ENCODE peak calls at places on chromosomes 3 and 15, in ten cellular contexts. Q, V, D, E, Y, O, X, P, I and S are unnamed samples.

GRCh38 chr3:100297784-100298183 is 36.8 kb upstream of the NIT2 start:
- DNase-seq in I (no peak), Q (peak; percentile 67), X (no peak), V (no peak), E (no peak), D (no peak), O (no peak), Y (no peak), P (no peak), S (no peak)

GRCh38 chr3:150743508-150743907 is 19.5 kb downstream of the SIAH2 start:
- DNase-seq in Q (peak; percentile 51), Y (no peak), I (no peak), E (no peak), X (no peak), V (no peak), D (no peak), O (no peak), P (no peak), S (no peak)

GRCh38 chr15:57172925-57173324 is 203.4 kb upstream of the CGNL1 start:
- DNase-seq in I (no peak), O (no peak), X (no peak), E (peak; percentile 63), Q (peak; percentile 49), V (no peak), D (no peak), P (no peak), Y (no peak), S (no peak)

GRCh38 chr3:58559586-58559985 is 17.6 kb downstream of the FAM107A start:
- DNase-seq in E (no peak), V (no peak), X (peak; percentile 15), Q (no peak), Y (no peak), I (no peak), P (no peak), O (no peak), D (no peak), S (no peak)

GRCh38 chr15:82768414-82769081 is 37.3 kb downstream of the FSD2 start:
- DNase-seq in X (no peak), E (peak; percentile 16), P (no peak), Q (peak; percentile 19), D (no peak), O (no peak), I (no peak), Y (peak; percentile 79), V (no peak), S (no peak)

GRCh38 chr3:12367346-12367745 is 78.5 kb downstream of the PPARG start:
- DNase-seq in V (no peak), P (no peak), Q (no peak), I (no peak), E (peak; percentile 23), D (no peak), O (no peak), Y (no peak), X (no peak), S (no peak)

GRCh38 chr3:72912532-72912931 is 24.7 kb downstream of the GXYLT2 start:
- DNase-seq in D (no peak), E (peak; percentile 58), O (no peak), X (no peak), P (no peak), I (no peak), Q (no peak), V (no peak), Y (no peak), S (no peak)

GRCh38 chr3:187519428-187519890 is 150.7 kb downstream of the SST start:
- DNase-seq in V (no peak), Y (no peak), E (no peak), D (no peak), O (no peak), I (no peak), Q (no peak), X (peak; percentile 67), P (no peak), S (no peak)

GRCh38 chr3:15405448-15406050 is 21.8 kb downstream of the METTL6 start:
- DNase-seq in Q (peak; percentile 71), X (no peak), P (no peak), V (no peak), Y (no peak), D (peak; percentile 82), E (peak; percentile 87), I (no peak), O (no peak), S (no peak)

GRCh38 chr15:43903864-43904290 is 77.1 kb downstream of the WDR76 start:
- DNase-seq in E (peak; percentile 73), D (peak; percentile 78), Q (peak; percentile 58), V (no peak), X (peak; percentile 87), I (no peak), O (peak; percentile 12), Y (peak; percentile 71), P (peak; percentile 32), S (peak; percentile 47)

GRCh38 chr3:109910772-109911171 is 573.4 kb upstream of the DPPA4 start:
- DNase-seq in I (no peak), O (no peak), D (no peak), E (no peak), V (no peak), Y (no peak), Q (no peak), P (no peak), X (no peak), S (no peak)

GRCh38 chr3:3105815-3106214 is 4.4 kb downstream of the IL5RA start:
- DNase-seq in V (no peak), X (no peak), O (no peak), E (no peak), D (no peak), I (no peak), P (no peak), Q (no peak), Y (no peak), S (no peak)

GRCh38 chr15:79849789-79850188 is 47.0 kb downstream of the MTHFS start:
- DNase-seq in X (peak; percentile 60), I (no peak), D (peak; percentile 54), Y (no peak), E (peak; percentile 74), O (no peak), V (no peak), Q (peak; percentile 52), P (no peak), S (no peak)

GRCh38 chr3:75737831-75738493 is 47.4 kb downstream of the ZNF717 start:
- DNase-seq in X (no peak), D (no peak), E (peak; percentile 32), Q (peak; percentile 10), P (no peak), I (no peak), V (no peak), Y (no peak), O (no peak), S (no peak)

GRCh38 chr3:69113536-69113935 is 8.9 kb downstream of the LMOD3 start:
- DNase-seq in X (no peak), D (no peak), Q (peak; percentile 23), V (no peak), E (no peak), I (no peak), Y (no peak), O (no peak), P (no peak), S (no peak)

GRCh38 chr3:188720636-188721035 is 451.1 kb upstream of the TPRG1 start:
- DNase-seq in D (no peak), X (no peak), I (no peak), V (no peak), O (no peak), Y (no peak), Q (peak; percentile 44), E (peak; percentile 28), P (no peak), S (no peak)

GRCh38 chr3:89586256-89586655 is 478.8 kb downstream of the EPHA3 start:
- DNase-seq in D (no peak), I (no peak), E (no peak), O (no peak), X (no peak), Y (no peak), Q (no peak), V (no peak), P (no peak), S (no peak)

GRCh38 chr15:29403778-29404177 is 134.2 kb upstream of the NSMCE3 start:
- DNase-seq in O (no peak), V (no peak), E (no peak), P (no peak), D (no peak), Y (no peak), Q (no peak), X (peak; percentile 71), I (no peak), S (no peak)
- TF ChIP-seq CTCF in O (no peak), V (no peak), E (no peak), P (no peak), D (no peak), Y (no peak), Q (no peak), X (peak; percentile 64), I (no peak), S (no peak)

GRCh38 chr15:28881600-28881999 is 4.2 kb upstream of the APBA2 start:
- DNase-seq in Y (no peak), P (no peak), I (no peak), X (no peak), O (no peak), Q (no peak), D (no peak), E (no peak), V (no peak), S (no peak)
- TF ChIP-seq CTCF in Y (no peak), P (no peak), I (no peak), X (no peak), O (no peak), Q (peak; percentile 23), D (no peak), E (peak; percentile 41), V (no peak), S (no peak)

GRCh38 chr15:52112203-52112750 is 298 bp downstream of the BCL2L10 start:
- DNase-seq in X (peak; percentile 59), V (peak; percentile 73), D (no peak), E (no peak), I (peak; percentile 72), O (peak; percentile 46), P (no peak), Q (no peak), Y (peak; percentile 66), S (no peak)
- TF ChIP-seq CTCF in X (no peak), V (no peak), D (no peak), E (peak; percentile 18), I (no peak), O (peak; percentile 21), P (no peak), Q (no peak), Y (no peak), S (no peak)

DNA sequence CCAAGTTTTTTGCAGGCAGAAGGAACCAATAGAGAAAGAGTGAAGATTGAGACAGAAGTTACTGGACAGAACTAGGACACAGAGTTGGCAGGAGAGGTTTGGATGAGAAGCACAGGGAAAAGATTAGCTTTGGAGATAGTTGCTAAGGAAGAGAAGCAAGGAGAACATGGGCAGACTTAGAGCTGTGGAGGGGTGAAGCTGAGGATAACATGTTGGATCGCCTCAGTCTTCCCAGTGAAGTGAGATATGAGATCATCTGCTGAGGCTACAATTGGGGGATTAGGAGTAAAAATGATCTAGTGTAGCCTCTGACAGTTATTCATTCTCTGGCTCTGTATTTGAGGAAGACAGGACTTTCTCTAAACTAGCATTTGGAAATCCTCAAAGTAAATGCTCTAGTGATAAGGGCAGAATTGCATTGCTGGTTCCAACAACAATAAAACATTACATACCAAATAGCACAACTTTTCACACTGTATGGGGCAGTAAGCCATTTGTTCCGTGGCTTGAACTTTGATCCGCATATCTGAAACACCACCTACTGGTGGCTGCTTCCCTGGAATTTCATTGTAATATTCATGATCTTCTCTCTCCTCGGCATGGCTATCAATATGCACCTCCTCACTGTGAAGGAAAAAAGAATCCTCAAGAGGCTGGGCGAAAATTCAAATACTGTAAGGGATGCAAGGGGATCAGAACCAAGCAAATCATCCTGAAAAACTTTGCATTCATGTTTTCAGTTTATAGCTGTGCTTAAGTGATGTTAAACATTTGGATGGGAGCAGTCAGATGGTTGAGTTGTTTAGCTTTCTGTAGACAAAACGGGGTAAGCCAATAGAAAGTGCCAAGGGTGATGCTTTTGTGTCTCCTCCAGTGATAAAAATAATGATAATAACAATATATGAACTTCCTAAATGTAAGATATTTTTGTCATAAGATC is 22.2 kb upstream of the EID1 start:
- DNase-seq in I (no peak), O (no peak), D (no peak), X (no peak), Y (peak; percentile 58), E (peak; percentile 74), V (no peak), P (no peak), Q (peak; percentile 62), S (no peak)
- TF ChIP-seq CTCF in I (peak; percentile 38), O (no peak), D (peak; percentile 32), X (peak; percentile 55), Y (peak; percentile 60), E (peak; percentile 64), V (peak; percentile 43), P (no peak), Q (peak; percentile 56), S (peak; percentile 8)